ENCODE peak calls at places on chromosomes 5 and 9, in six cellular contexts. J, P, T, N, G and C are unnamed samples.

GRCh38 chr5:176737001-176737745 is 73.2 kb upstream of the UNC5A start:
- DNase-seq in P (no peak), J (no peak), G (no peak), T (no peak), N (peak; percentile 13), C (no peak)

GRCh38 chr9:128253140-128253990 is 22.4 kb downstream of the GOLGA2 start:
- DNase-seq in N (no peak), T (no peak), J (no peak), P (no peak), G (no peak), C (no peak)

GRCh38 chr5:76804266-76804665 is 14.6 kb upstream of the F2RL1 start:
- DNase-seq in T (no peak), N (no peak), J (no peak), P (no peak), G (no peak), C (no peak)

GRCh38 chr9:77438653-77439052 is 209.5 kb downstream of the GNA14 start:
- DNase-seq in N (no peak), P (no peak), J (no peak), G (no peak), T (no peak), C (no peak)

GRCh38 chr9:77488439-77489126 is 159.5 kb downstream of the GNA14 start:
- DNase-seq in P (no peak), N (no peak), T (no peak), G (no peak), J (no peak), C (no peak)

GRCh38 chr5:125277494-125278154 is 531.2 kb upstream of the ZNF608 start:
- DNase-seq in P (peak; percentile 57), G (no peak), N (no peak), T (no peak), J (peak; percentile 31), C (no peak)

GRCh38 chr5:117812866-117813265 is 1175.5 kb downstream of the DTWD2 start:
- DNase-seq in P (no peak), G (no peak), J (no peak), N (no peak), T (no peak), C (no peak)

GRCh38 chr5:173325091-173325698 is 3.0 kb downstream of the STC2 start:
- DNase-seq in J (no peak), N (no peak), G (no peak), P (no peak), T (no peak), C (no peak)

GRCh38 chr9:128254855-128255759 is 20.7 kb downstream of the GOLGA2 start:
- DNase-seq in N (peak; percentile 82), P (peak; percentile 54), G (no peak), J (no peak), T (peak; percentile 83), C (no peak)